ENCODE peak calls at places on chromosomes 6 and 20, in four cellular contexts. N, M, A and X are unnamed samples.

GRCh38 chr20:8867346-8867745 is 201.5 kb upstream of the PLCB4 start:
- DNase-seq in N (no peak), M (no peak), A (no peak), X (no peak)

GRCh38 chr20:63946986-63947637 is 9.1 kb downstream of the UCKL1 start:
- DNase-seq in N (no peak), M (no peak), A (peak; percentile 32), X (no peak)

GRCh38 chr6:35449287-35449881 is 2.8 kb upstream of the FANCE start:
- DNase-seq in M (no peak), A (no peak), N (no peak), X (no peak)

GRCh38 chr20:32227316-32227715 is 19.6 kb downstream of the POFUT1 start:
- DNase-seq in N (no peak), A (no peak), M (no peak), X (no peak)

GRCh38 chr6:137097057-137097456 is 52.3 kb upstream of the IL20RA start:
- DNase-seq in A (no peak), M (no peak), N (no peak), X (no peak)

GRCh38 chr20:49573900-49574416 is 6.0 kb upstream of the PTGIS start:
- DNase-seq in M (no peak), A (no peak), N (no peak), X (no peak)

GRCh38 chr6:125101656-125102055 is 51.9 kb upstream of the TPD52L1 start:
- DNase-seq in M (no peak), N (no peak), A (no peak), X (no peak)

GRCh38 chr6:162770136-162770535 is 42.4 kb downstream of the PACRG start:
- DNase-seq in N (no peak), M (no peak), A (no peak), X (no peak)

GRCh38 chr20:32511358-32512046 is 73.6 kb downstream of the NOL4L start:
- DNase-seq in N (no peak), M (no peak), A (no peak), X (no peak)

GRCh38 chr6:54070025-54070424 is 41.2 kb upstream of the MLIP start:
- DNase-seq in M (no peak), A (no peak), N (no peak), X (no peak)
- H3K4me3 ChIP-seq in M (no peak overlapping the region), A (peak overlapping the region; percentile 14), N (peak overlapping the region; percentile 6), X (no peak overlapping the region)

DNA sequence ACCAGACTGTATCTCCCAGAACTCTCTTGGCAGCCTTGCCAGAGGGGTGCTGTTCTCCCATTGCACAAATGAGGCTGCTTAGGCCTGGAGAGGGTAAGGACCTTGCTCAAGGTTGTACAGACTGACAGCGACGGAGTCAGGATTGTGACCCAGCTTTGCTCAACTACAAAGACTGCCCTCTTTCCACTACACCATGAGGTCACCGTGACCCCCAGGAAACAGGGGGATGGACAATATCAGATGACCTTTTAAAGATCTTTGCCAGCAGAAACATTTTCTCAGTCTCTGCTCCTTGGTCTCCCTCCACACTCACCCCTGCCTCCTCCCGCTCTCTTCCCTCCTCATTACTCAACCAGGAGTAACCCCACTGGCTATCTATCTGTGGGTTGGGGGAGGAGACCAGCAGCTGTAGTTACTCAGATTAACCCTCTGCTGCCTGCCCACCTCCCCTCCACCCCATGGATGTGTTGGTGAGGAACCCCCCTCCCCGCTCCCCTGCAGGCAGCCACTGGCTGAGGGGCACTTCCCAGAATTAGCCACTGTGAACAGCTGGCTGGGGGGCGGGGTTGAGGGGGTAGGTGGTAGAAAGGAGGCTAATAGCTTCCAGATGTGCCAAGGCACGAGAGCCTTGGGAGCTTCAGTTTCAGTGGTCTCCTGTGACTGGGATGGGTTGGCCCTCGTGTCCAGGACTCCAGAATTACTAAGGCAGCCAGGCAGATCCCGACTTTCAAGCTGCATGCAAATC is 26.9 kb upstream of the MRPS18A start:
- DNase-seq in N (no peak), A (no peak), M (no peak), X (peak; percentile 73)
- H3K4me3 ChIP-seq in N (no peak overlapping the region), A (no peak overlapping the region), M (no peak overlapping the region), X (no peak overlapping the region)

GRCh38 chr6:146770965-146771735 is 172.4 kb downstream of the ADGB start:
- DNase-seq in N (no peak), M (peak; percentile 1), A (peak; percentile 59), X (no peak)
- H3K4me3 ChIP-seq in N (no peak overlapping the region), M (peak overlapping the region; percentile 7), A (no peak overlapping the region), X (no peak overlapping the region)

GRCh38 chr6:28810655-28811053 is 113.1 kb downstream of the TRIM27 start:
- DNase-seq in N (no peak), M (no peak), A (no peak), X (no peak)
- H3K4me3 ChIP-seq in N (no peak overlapping the region), M (no peak overlapping the region), A (no peak overlapping the region), X (peak overlapping the region; percentile 32)

GRCh38 chr20:5696011-5696559 is 54.1 kb upstream of the SHLD1 start:
- DNase-seq in N (no peak), M (no peak), A (no peak), X (peak; percentile 54)

GRCh38 chr20:5687884-5688283 is 62.3 kb upstream of the SHLD1 start:
- DNase-seq in M (no peak), N (no peak), A (no peak), X (no peak)

GRCh38 chr20:5688431-5688972 is 61.7 kb upstream of the SHLD1 start:
- DNase-seq in N (no peak), M (no peak), A (peak; percentile 69), X (no peak)

GRCh38 chr20:5689451-5689850 is 60.8 kb upstream of the SHLD1 start:
- DNase-seq in N (no peak), M (no peak), A (no peak), X (no peak)

GRCh38 chr20:5691918-5692618 is 58.1 kb upstream of the SHLD1 start:
- DNase-seq in A (no peak), M (no peak), N (no peak), X (no peak)
- H3K4me3 ChIP-seq in A (no peak overlapping the region), M (no peak overlapping the region), N (no peak overlapping the region), X (no peak overlapping the region)

DNA sequence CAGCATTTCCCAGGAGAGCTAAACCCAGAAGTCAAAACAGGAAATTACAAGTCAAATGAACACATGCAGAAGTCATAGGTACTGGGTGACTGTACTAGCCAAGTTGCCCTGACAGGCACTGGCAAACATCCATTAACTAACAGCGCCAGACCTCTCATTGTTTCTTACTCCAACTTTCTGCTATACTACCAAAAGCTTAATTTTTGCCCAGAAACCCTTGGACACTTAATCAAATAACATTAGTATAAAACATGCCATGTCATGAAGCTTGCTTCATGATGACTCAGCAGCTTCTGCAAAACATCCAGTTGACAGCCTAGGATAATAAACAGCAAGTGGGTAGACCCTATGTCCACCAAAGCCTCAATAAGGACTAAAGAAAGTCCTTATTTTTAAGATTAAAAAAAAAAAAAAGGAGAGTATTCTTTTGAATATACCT is 3.5 kb downstream of the NUP153 start:
- DNase-seq in N (no peak), M (no peak), A (peak; percentile 9), X (no peak)
- H3K4me3 ChIP-seq in N (no peak overlapping the region), M (no peak overlapping the region), A (no peak overlapping the region), X (peak overlapping the region; percentile 0)

GRCh38 chr6:149855040-149855654 is 9.0 kb downstream of the LRP11 start:
- DNase-seq in N (peak; percentile 71), M (no peak), A (no peak), X (no peak)
- H3K4me3 ChIP-seq in N (no peak overlapping the region), M (no peak overlapping the region), A (no peak overlapping the region), X (peak overlapping the region; percentile 20)

GRCh38 chr20:21103582-21104465 is 2.3 kb downstream of the LINC00237 start:
- DNase-seq in A (no peak), M (no peak), N (no peak), X (no peak)

GRCh38 chr20:21100590-21101452 is 5.3 kb downstream of the LINC00237 start:
- DNase-seq in M (no peak), A (no peak), N (no peak), X (no peak)

GRCh38 chr20:21102691-21103311 is 3.4 kb downstream of the LINC00237 start:
- DNase-seq in M (peak; percentile 30), A (peak; percentile 25), N (no peak), X (no peak)

GRCh38 chr20:21101453-21102251 is 4.5 kb downstream of the LINC00237 start:
- DNase-seq in M (no peak), N (no peak), A (no peak), X (no peak)

GRCh38 chr20:21102252-21102609 is 3.9 kb downstream of the LINC00237 start:
- DNase-seq in A (no peak), N (no peak), M (no peak), X (no peak)
- H3K4me3 ChIP-seq in A (peak overlapping the region; percentile 25), N (no peak overlapping the region), M (peak overlapping the region; percentile 47), X (no peak overlapping the region)

GRCh38 chr6:170245233-170245992 is 45.5 kb downstream of the DLL1 start:
- DNase-seq in A (no peak), N (no peak), M (no peak), X (no peak)
- H3K4me3 ChIP-seq in A (no peak overlapping the region), N (no peak overlapping the region), M (no peak overlapping the region), X (no peak overlapping the region)

GRCh38 chr20:53911301-53911700 is 159.1 kb downstream of the BCAS1 start:
- DNase-seq in M (no peak), A (no peak), N (no peak), X (no peak)

GRCh38 chr20:53904261-53904660 is 166.1 kb downstream of the BCAS1 start:
- DNase-seq in A (no peak), M (no peak), N (no peak), X (no peak)

GRCh38 chr20:53910312-53911002 is 159.9 kb downstream of the BCAS1 start:
- DNase-seq in A (no peak), N (no peak), M (no peak), X (no peak)

GRCh38 chr20:53905019-53905847 is 165.2 kb downstream of the BCAS1 start:
- DNase-seq in N (no peak), M (no peak), A (no peak), X (no peak)

GRCh38 chr20:53907968-53908751 is 162.2 kb downstream of the BCAS1 start:
- DNase-seq in N (no peak), M (no peak), A (no peak), X (no peak)
- H3K4me3 ChIP-seq in N (no peak overlapping the region), M (no peak overlapping the region), A (no peak overlapping the region), X (no peak overlapping the region)